ENCODE peak calls at places on chromosomes 7 and 10, in six cellular contexts. One of them, this sample, is unnamed.

GRCh38 chr10:3775671-3776551 is 9.1 kb downstream of the KLF6 start:
- DNase-seq in kidney: no peak
- DNase-seq in H1: peak; percentile 56
- DNase-seq in fibroblast of lung: peak; percentile 73
- DNase-seq in neuronal stem cell: no peak
- DNase-seq in mammary epithelial cell: peak; percentile 75
- DNase-seq in this sample: peak; percentile 41

GRCh38 chr10:29946953-29947700 is 112.3 kb downstream of the JCAD start:
- DNase-seq in kidney: peak; percentile 73
- DNase-seq in mammary epithelial cell: peak; percentile 88
- DNase-seq in fibroblast of lung: peak; percentile 95
- DNase-seq in H1: peak; percentile 50
- DNase-seq in neuronal stem cell: no peak
- DNase-seq in this sample: peak; percentile 63

GRCh38 chr10:58723977-58724376 is 211.3 kb downstream of the BICC1 start:
- DNase-seq in fibroblast of lung: no peak
- DNase-seq in neuronal stem cell: no peak
- DNase-seq in H1: no peak
- DNase-seq in kidney: no peak
- DNase-seq in mammary epithelial cell: peak; percentile 25
- DNase-seq in this sample: no peak

GRCh38 chr7:24407965-24408364 is 124.0 kb downstream of the NPY start:
- DNase-seq in fibroblast of lung: no peak
- DNase-seq in neuronal stem cell: no peak
- DNase-seq in mammary epithelial cell: no peak
- DNase-seq in kidney: no peak
- DNase-seq in H1: no peak
- DNase-seq in this sample: no peak

GRCh38 chr10:120794390-120794789 is 56.8 kb upstream of the WDR11 start:
- DNase-seq in kidney: no peak
- DNase-seq in neuronal stem cell: no peak
- DNase-seq in H1: no peak
- DNase-seq in mammary epithelial cell: no peak
- DNase-seq in fibroblast of lung: no peak
- DNase-seq in this sample: no peak

GRCh38 chr10:3172081-3172445 is 519 bp downstream of the PITRM1 start:
- DNase-seq in fibroblast of lung: peak; percentile 76
- DNase-seq in mammary epithelial cell: peak; percentile 78
- DNase-seq in neuronal stem cell: no peak
- DNase-seq in kidney: peak; percentile 80
- DNase-seq in H1: no peak
- DNase-seq in this sample: peak; percentile 64

GRCh38 chr10:103668351-103669242 is 175.1 kb downstream of the NEURL1 start:
- DNase-seq in fibroblast of lung: peak; percentile 34
- DNase-seq in neuronal stem cell: no peak
- DNase-seq in mammary epithelial cell: no peak
- DNase-seq in H1: no peak
- DNase-seq in kidney: peak; percentile 93
- DNase-seq in this sample: no peak

GRCh38 chr10:128072941-128073615 is 53.1 kb downstream of the MKI67 start:
- DNase-seq in kidney: peak; percentile 40
- DNase-seq in neuronal stem cell: no peak
- DNase-seq in mammary epithelial cell: no peak
- DNase-seq in fibroblast of lung: no peak
- DNase-seq in H1: no peak
- DNase-seq in this sample: no peak

GRCh38 chr7:21429786-21430574 is 2.1 kb downstream of the SP4 start:
- DNase-seq in mammary epithelial cell: no peak
- DNase-seq in fibroblast of lung: no peak
- DNase-seq in H1: no peak
- DNase-seq in kidney: no peak
- DNase-seq in neuronal stem cell: no peak
- DNase-seq in this sample: no peak

GRCh38 chr10:104254493-104255243 is at the start of gene GSTO1:
- DNase-seq in mammary epithelial cell: peak; percentile 55
- DNase-seq in H1: peak; percentile 67
- DNase-seq in neuronal stem cell: peak; percentile 30
- DNase-seq in fibroblast of lung: peak; percentile 74
- DNase-seq in kidney: peak; percentile 94
- DNase-seq in this sample: peak; percentile 52

GRCh38 chr10:112875474-112876267 is 74.4 kb upstream of the TCF7L2 start:
- DNase-seq in fibroblast of lung: peak; percentile 75
- DNase-seq in mammary epithelial cell: peak; percentile 76
- DNase-seq in neuronal stem cell: no peak
- DNase-seq in kidney: no peak
- DNase-seq in H1: no peak
- DNase-seq in this sample: peak; percentile 57

GRCh38 chr10:35025916-35026315 is 64.2 kb downstream of the CUL2 start:
- DNase-seq in neuronal stem cell: no peak
- DNase-seq in mammary epithelial cell: peak; percentile 72
- DNase-seq in H1: no peak
- DNase-seq in kidney: no peak
- DNase-seq in fibroblast of lung: peak; percentile 74
- DNase-seq in this sample: peak; percentile 99

GRCh38 chr7:16594061-16594460 is 51.5 kb downstream of the ANKMY2 start:
- DNase-seq in neuronal stem cell: no peak
- DNase-seq in fibroblast of lung: peak; percentile 75
- DNase-seq in H1: no peak
- DNase-seq in mammary epithelial cell: no peak
- DNase-seq in kidney: no peak
- DNase-seq in this sample: peak; percentile 46

GRCh38 chr10:124727389-124727960 is 16.7 kb downstream of the FAM53B start:
- DNase-seq in mammary epithelial cell: no peak
- DNase-seq in H1: no peak
- DNase-seq in fibroblast of lung: no peak
- DNase-seq in neuronal stem cell: no peak
- DNase-seq in kidney: no peak
- DNase-seq in this sample: no peak

GRCh38 chr7:26657139-26657753 is 207.1 kb downstream of the SKAP2 start:
- DNase-seq in kidney: no peak
- DNase-seq in mammary epithelial cell: no peak
- DNase-seq in H1: no peak
- DNase-seq in neuronal stem cell: no peak
- DNase-seq in fibroblast of lung: no peak
- DNase-seq in this sample: no peak

DNA sequence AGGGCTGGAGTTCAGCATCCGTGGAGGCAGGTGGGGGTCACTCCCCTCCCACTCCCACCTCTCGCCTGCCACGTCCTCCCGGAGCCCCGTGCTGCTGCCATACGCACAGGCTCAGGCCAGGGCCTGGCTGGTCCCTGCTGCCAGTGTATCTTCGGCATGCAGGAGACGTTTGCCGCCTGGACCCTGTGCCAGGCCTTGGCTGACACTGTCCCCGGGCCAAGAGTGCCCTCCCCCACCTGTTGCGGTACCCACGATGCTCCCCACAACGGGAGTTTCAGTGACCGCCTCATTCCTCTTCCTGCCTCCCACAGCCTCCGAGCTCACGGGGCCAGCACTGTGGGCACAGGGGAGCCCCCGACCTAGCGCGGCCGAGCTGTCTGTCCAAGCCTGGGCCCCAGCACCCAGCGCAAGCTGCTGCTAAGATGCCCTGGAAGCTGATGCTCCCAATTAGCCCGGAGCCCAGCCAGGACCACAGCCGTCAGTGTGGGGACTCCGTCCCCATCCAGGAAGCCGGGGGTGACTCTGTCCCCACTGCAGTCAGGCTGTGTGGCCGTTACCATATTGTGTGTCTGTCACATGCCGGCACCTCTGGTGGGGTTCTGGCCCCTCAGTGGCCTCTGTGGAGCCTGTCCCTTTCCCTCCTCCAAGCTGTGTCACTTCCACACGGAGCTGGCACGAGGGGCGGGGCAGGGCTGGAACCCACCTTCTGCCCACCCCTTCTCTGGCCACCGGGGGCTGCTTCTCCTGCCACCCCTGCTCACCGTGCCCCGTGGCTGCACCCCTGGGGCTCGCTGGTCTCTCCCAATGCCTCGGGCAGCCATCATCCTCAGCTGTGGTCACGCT is 7.6 kb downstream of the TTYH3 start:
- DNase-seq in fibroblast of lung: no peak
- DNase-seq in kidney: peak; percentile 77
- DNase-seq in mammary epithelial cell: no peak
- DNase-seq in neuronal stem cell: no peak
- DNase-seq in H1: no peak
- DNase-seq in this sample: no peak
- H3K4me1 ChIP-seq in fibroblast of lung: peaks cover 58% of the 10 kb centered on the region
- H3K4me1 ChIP-seq in kidney: peaks cover 33% of the 10 kb centered on the region
- H3K4me1 ChIP-seq in mammary epithelial cell: peaks cover 22% of the 10 kb centered on the region
- H3K4me1 ChIP-seq in neuronal stem cell: peaks cover 35% of the 10 kb centered on the region
- H3K4me1 ChIP-seq in H1: peaks cover 24% of the 10 kb centered on the region
- H3K4me1 ChIP-seq in this sample: no peaks in the 10 kb centered on the region

GRCh38 chr7:107332488-107333269 is 137.2 kb upstream of the GPR22 start:
- DNase-seq in kidney: no peak
- DNase-seq in fibroblast of lung: peak; percentile 5
- DNase-seq in neuronal stem cell: no peak
- DNase-seq in mammary epithelial cell: no peak
- DNase-seq in H1: no peak
- DNase-seq in this sample: no peak
- H3K9ac ChIP-seq in kidney: no peak overlapping the region
- H3K9ac ChIP-seq in fibroblast of lung: no peak overlapping the region
- H3K9ac ChIP-seq in neuronal stem cell: no peak overlapping the region
- H3K9ac ChIP-seq in mammary epithelial cell: no peak overlapping the region
- H3K9ac ChIP-seq in H1: no peak overlapping the region
- H3K9ac ChIP-seq in this sample: no peak overlapping the region

DNA sequence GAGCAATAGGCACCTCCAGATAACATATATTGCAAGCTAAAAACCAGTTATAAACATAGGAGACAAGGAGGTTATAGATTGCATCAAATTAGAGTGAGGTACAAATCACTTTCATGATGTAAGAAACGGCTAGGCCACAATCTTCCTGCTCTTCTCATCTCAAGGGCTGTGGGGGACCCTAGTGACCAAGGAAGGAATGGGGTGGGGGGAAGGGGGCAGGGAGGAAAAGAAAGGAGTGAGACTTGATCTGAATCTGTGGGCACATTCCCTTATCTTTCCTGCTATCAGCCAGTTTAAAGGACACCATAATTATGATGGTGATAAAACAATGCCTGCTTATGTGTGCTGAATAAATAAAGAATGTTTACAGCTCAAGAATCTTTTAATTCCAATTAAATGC is 2.5 kb downstream of the SKIDA1 start:
- DNase-seq in neuronal stem cell: no peak
- DNase-seq in H1: no peak
- DNase-seq in kidney: no peak
- DNase-seq in fibroblast of lung: peak; percentile 40
- DNase-seq in mammary epithelial cell: no peak
- DNase-seq in this sample: no peak
- H3K27ac ChIP-seq in neuronal stem cell: peak overlapping the region; percentile 83
- H3K27ac ChIP-seq in H1: no peak overlapping the region
- H3K27ac ChIP-seq in kidney: no peak overlapping the region
- H3K27ac ChIP-seq in fibroblast of lung: no peak overlapping the region
- H3K27ac ChIP-seq in mammary epithelial cell: no peak overlapping the region
- H3K27ac ChIP-seq in this sample: no peak overlapping the region

GRCh38 chr7:100212631-100213286 is 7.0 kb upstream of the PVRIG start:
- DNase-seq in kidney: no peak
- DNase-seq in mammary epithelial cell: no peak
- DNase-seq in neuronal stem cell: no peak
- DNase-seq in H1: no peak
- DNase-seq in fibroblast of lung: no peak
- DNase-seq in this sample: no peak

GRCh38 chr7:100211342-100211780 is 8.4 kb upstream of the PVRIG start:
- DNase-seq in mammary epithelial cell: no peak
- DNase-seq in H1: no peak
- DNase-seq in neuronal stem cell: no peak
- DNase-seq in kidney: no peak
- DNase-seq in fibroblast of lung: no peak
- DNase-seq in this sample: no peak

GRCh38 chr7:100210803-100211202 is 8.9 kb upstream of the PVRIG start:
- DNase-seq in kidney: no peak
- DNase-seq in neuronal stem cell: no peak
- DNase-seq in fibroblast of lung: no peak
- DNase-seq in H1: no peak
- DNase-seq in mammary epithelial cell: no peak
- DNase-seq in this sample: no peak

GRCh38 chr7:100209493-100209892 is 10.3 kb upstream of the PVRIG start:
- DNase-seq in kidney: no peak
- DNase-seq in neuronal stem cell: no peak
- DNase-seq in H1: no peak
- DNase-seq in mammary epithelial cell: no peak
- DNase-seq in fibroblast of lung: no peak
- DNase-seq in this sample: no peak

DNA sequence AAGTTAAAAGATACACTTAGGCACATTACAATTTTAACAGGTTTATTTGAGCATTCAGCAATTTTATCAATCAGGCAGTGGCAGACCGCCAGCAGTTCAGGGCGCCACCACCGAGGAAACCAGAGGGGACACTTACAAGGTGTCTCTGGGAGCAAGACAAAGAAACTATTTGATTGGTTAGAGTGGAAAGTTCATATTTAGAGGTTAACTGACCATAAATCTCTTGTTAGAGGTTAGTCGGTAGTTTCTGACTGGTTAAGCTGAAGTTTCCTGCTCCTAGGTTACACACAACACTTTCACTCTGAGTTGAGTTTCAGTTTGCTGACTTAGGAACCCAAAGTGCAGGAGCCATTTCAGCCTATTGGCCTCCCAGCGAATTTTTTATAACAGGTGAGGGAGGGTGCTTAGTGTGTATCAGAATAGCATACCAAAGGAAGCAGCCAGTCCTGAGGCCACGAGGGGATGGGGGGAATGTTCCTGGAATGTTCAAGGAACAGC is 10.8 kb upstream of the PVRIG start:
- DNase-seq in kidney: no peak
- DNase-seq in mammary epithelial cell: no peak
- DNase-seq in neuronal stem cell: no peak
- DNase-seq in fibroblast of lung: no peak
- DNase-seq in H1: no peak
- DNase-seq in this sample: no peak
- H3K4me1 ChIP-seq in kidney: no peaks in the 10 kb centered on the region
- H3K4me1 ChIP-seq in mammary epithelial cell: no peaks in the 10 kb centered on the region
- H3K4me1 ChIP-seq in neuronal stem cell: peaks cover 6% of the 10 kb centered on the region
- H3K4me1 ChIP-seq in fibroblast of lung: no peaks in the 10 kb centered on the region
- H3K4me1 ChIP-seq in H1: peaks cover 4% of the 10 kb centered on the region
- H3K4me1 ChIP-seq in this sample: peaks cover 7% of the 10 kb centered on the region

GRCh38 chr7:121330053-121330833 is 1.4 kb downstream of the WNT16 start:
- DNase-seq in kidney: no peak
- DNase-seq in mammary epithelial cell: no peak
- DNase-seq in neuronal stem cell: peak; percentile 54
- DNase-seq in fibroblast of lung: no peak
- DNase-seq in H1: peak; percentile 60
- DNase-seq in this sample: no peak
- H3K9ac ChIP-seq in kidney: no peak overlapping the region
- H3K9ac ChIP-seq in mammary epithelial cell: no peak overlapping the region
- H3K9ac ChIP-seq in neuronal stem cell: no peak overlapping the region
- H3K9ac ChIP-seq in fibroblast of lung: no peak overlapping the region
- H3K9ac ChIP-seq in H1: peak overlapping the region; percentile 24
- H3K9ac ChIP-seq in this sample: no peak overlapping the region

This sample was measured in PC-3.